ENCODE peak calls at places on chromosomes 13 and 19, in nine cellular contexts. D, Z, K, F, I, W, X, C and V are unnamed samples.

GRCh38 chr13:98216135-98216565 is 39.1 kb upstream of the RNF113B start:
- DNase-seq in C (peak), I (peak), F (no peak), W (peak), K (no peak), X (no peak), D (no peak), Z (peak), V (no peak)

GRCh38 chr19:50362656-50363424 is 2.6 kb downstream of the NAPSA start:
- DNase-seq in I (no peak), X (no peak), Z (no peak), W (no peak), C (no peak), K (no peak), F (no peak), D (no peak), V (no peak)

GRCh38 chr13:109939105-109939504 is 152.7 kb upstream of the IRS2 start:
- DNase-seq in W (no peak), Z (no peak), D (no peak), K (no peak), I (no peak), C (peak), F (no peak), X (no peak), V (no peak)

GRCh38 chr13:97043302-97043701 is 49.0 kb upstream of the OXGR1 start:
- DNase-seq in X (no peak), F (no peak), Z (peak), I (no peak), K (no peak), D (no peak), C (peak), W (no peak), V (no peak)

GRCh38 chr19:5801796-5802616 is 2.9 kb upstream of the NRTN start:
- DNase-seq in X (peak), K (no peak), Z (no peak), C (peak), I (no peak), D (no peak), F (no peak), W (no peak), V (no peak)

GRCh38 chr19:50676625-50677197 is 27.5 kb downstream of the C19orf81 start:
- DNase-seq in K (no peak), C (no peak), Z (no peak), X (no peak), W (no peak), F (no peak), D (no peak), I (no peak), V (no peak)

GRCh38 chr19:38592940-38593339 is 24.8 kb downstream of the MAP4K1 start:
- DNase-seq in C (no peak), W (no peak), Z (no peak), F (no peak), D (no peak), X (no peak), K (no peak), I (no peak), V (no peak)

GRCh38 chr19:50315773-50316448 is 13.3 kb downstream of the KCNC3 start:
- DNase-seq in W (no peak), C (no peak), X (no peak), F (no peak), D (no peak), K (peak), Z (peak), I (no peak), V (no peak)

GRCh38 chr19:52891336-52891735 is 6.1 kb downstream of the ZNF320 start:
- DNase-seq in C (no peak), Z (no peak), W (no peak), I (no peak), F (no peak), K (no peak), D (no peak), X (no peak), V (no peak)

GRCh38 chr19:3479819-3480215 is 508 bp downstream of the SMIM24 start:
- DNase-seq in Z (no peak), K (no peak), I (no peak), C (no peak), W (no peak), X (no peak), F (no peak), D (peak), V (no peak)

GRCh38 chr13:109111141-109111540 is 481.7 kb downstream of the MYO16 start:
- DNase-seq in Z (no peak), W (no peak), D (no peak), X (no peak), K (no peak), F (no peak), I (no peak), C (no peak), V (no peak)

GRCh38 chr19:13115936-13116281 is 631 bp downstream of the TRMT1 start:
- DNase-seq in C (peak), K (no peak), Z (no peak), F (no peak), X (no peak), I (no peak), W (no peak), D (no peak), V (no peak)